ENCODE peak calls at places on chromosomes 2 and 18, in ten cellular contexts. One of them, this sample, is unnamed.

GRCh38 chr18:49778826-49779465 is 34.4 kb downstream of the ACAA2 start:
- DNase-seq in NCI-H1417: no peak
- DNase-seq in non-pigmented ciliary epithelial cell: peak
- DNase-seq in heart left ventricle: no peak
- DNase-seq in A673: peak
- DNase-seq in CD4-positive, alpha-beta T cell: no peak
- DNase-seq in left cardiac atrium: no peak
- DNase-seq in frontal cortex: no peak
- DNase-seq in NCI-H2107: peak
- DNase-seq in HT1080: peak
- DNase-seq in this sample: no peak

GRCh38 chr2:85216051-85216431 is 82.8 kb downstream of the TCF7L1 start:
- DNase-seq in NCI-H1417: peak
- DNase-seq in non-pigmented ciliary epithelial cell: no peak
- DNase-seq in heart left ventricle: no peak
- DNase-seq in A673: peak
- DNase-seq in CD4-positive, alpha-beta T cell: no peak
- DNase-seq in left cardiac atrium: no peak
- DNase-seq in frontal cortex: no peak
- DNase-seq in NCI-H2107: no peak
- DNase-seq in HT1080: no peak
- DNase-seq in this sample: no peak

GRCh38 chr18:54958711-54959625 is at the start of gene CCDC68:
- DNase-seq in NCI-H1417: no peak
- DNase-seq in non-pigmented ciliary epithelial cell: no peak
- DNase-seq in heart left ventricle: peak
- DNase-seq in A673: no peak
- DNase-seq in CD4-positive, alpha-beta T cell: no peak
- DNase-seq in left cardiac atrium: peak
- DNase-seq in frontal cortex: no peak
- DNase-seq in NCI-H2107: no peak
- DNase-seq in HT1080: no peak
- DNase-seq in this sample: peak

GRCh38 chr2:201004370-201004769 is 40.9 kb upstream of the ORC2 start:
- DNase-seq in NCI-H1417: no peak
- DNase-seq in non-pigmented ciliary epithelial cell: no peak
- DNase-seq in heart left ventricle: no peak
- DNase-seq in A673: no peak
- DNase-seq in CD4-positive, alpha-beta T cell: no peak
- DNase-seq in left cardiac atrium: no peak
- DNase-seq in frontal cortex: no peak
- DNase-seq in NCI-H2107: no peak
- DNase-seq in HT1080: no peak
- DNase-seq in this sample: no peak

GRCh38 chr2:225002656-225003045 is 39.6 kb downstream of the DOCK10 start:
- DNase-seq in NCI-H1417: peak
- DNase-seq in non-pigmented ciliary epithelial cell: no peak
- DNase-seq in heart left ventricle: no peak
- DNase-seq in A673: no peak
- DNase-seq in CD4-positive, alpha-beta T cell: peak
- DNase-seq in left cardiac atrium: no peak
- DNase-seq in frontal cortex: no peak
- DNase-seq in NCI-H2107: no peak
- DNase-seq in HT1080: no peak
- DNase-seq in this sample: no peak

GRCh38 chr2:26668041-26668440 is 24.5 kb upstream of the KCNK3 start:
- DNase-seq in NCI-H1417: no peak
- DNase-seq in non-pigmented ciliary epithelial cell: no peak
- DNase-seq in heart left ventricle: no peak
- DNase-seq in A673: no peak
- DNase-seq in CD4-positive, alpha-beta T cell: no peak
- DNase-seq in left cardiac atrium: no peak
- DNase-seq in frontal cortex: no peak
- DNase-seq in NCI-H2107: no peak
- DNase-seq in HT1080: no peak
- DNase-seq in this sample: no peak

GRCh38 chr18:60069145-60069544 is 169.3 kb downstream of the PMAIP1 start:
- DNase-seq in NCI-H1417: no peak
- DNase-seq in non-pigmented ciliary epithelial cell: no peak
- DNase-seq in heart left ventricle: no peak
- DNase-seq in A673: no peak
- DNase-seq in CD4-positive, alpha-beta T cell: no peak
- DNase-seq in left cardiac atrium: no peak
- DNase-seq in frontal cortex: no peak
- DNase-seq in NCI-H2107: no peak
- DNase-seq in HT1080: no peak
- DNase-seq in this sample: no peak

GRCh38 chr2:43576983-43577892 is 18.6 kb downstream of the THADA start:
- DNase-seq in NCI-H1417: peak
- DNase-seq in non-pigmented ciliary epithelial cell: peak
- DNase-seq in heart left ventricle: no peak
- DNase-seq in A673: peak
- DNase-seq in CD4-positive, alpha-beta T cell: peak
- DNase-seq in left cardiac atrium: no peak
- DNase-seq in frontal cortex: peak
- DNase-seq in NCI-H2107: no peak
- DNase-seq in HT1080: peak
- DNase-seq in this sample: no peak

GRCh38 chr2:26462511-26463251 is 15.2 kb downstream of the OTOF start:
- DNase-seq in NCI-H1417: peak
- DNase-seq in non-pigmented ciliary epithelial cell: peak
- DNase-seq in heart left ventricle: no peak
- DNase-seq in A673: peak
- DNase-seq in CD4-positive, alpha-beta T cell: no peak
- DNase-seq in left cardiac atrium: no peak
- DNase-seq in frontal cortex: peak
- DNase-seq in NCI-H2107: peak
- DNase-seq in HT1080: peak
- DNase-seq in this sample: peak

GRCh38 chr2:239459581-239459980 is 58.8 kb upstream of the HDAC4 start:
- DNase-seq in NCI-H1417: peak
- DNase-seq in non-pigmented ciliary epithelial cell: no peak
- DNase-seq in heart left ventricle: no peak
- DNase-seq in A673: no peak
- DNase-seq in CD4-positive, alpha-beta T cell: no peak
- DNase-seq in left cardiac atrium: no peak
- DNase-seq in frontal cortex: no peak
- DNase-seq in NCI-H2107: no peak
- DNase-seq in HT1080: no peak
- DNase-seq in this sample: no peak

This sample was measured in mucosa of gallbladder.